ENCODE peak calls at places on chromosome 17, in nine cellular contexts. G, O, R, D, Z, C, E, F and Y are unnamed samples.

GRCh38 chr17:83191388-83192160 is 112.2 kb downstream of the METRNL start:
- DNase-seq in D (no peak), F (no peak), R (no peak), Z (no peak), O (no peak), G (no peak), C (no peak), E (peak), Y (no peak)

GRCh38 chr17:41498276-41498675 is 7.1 kb downstream of the KRT13 start:
- DNase-seq in Z (no peak), O (peak), G (no peak), C (no peak), R (no peak), F (no peak), E (no peak), D (no peak), Y (no peak)

GRCh38 chr17:51015145-51015558 is 105.5 kb downstream of the SPAG9 start:
- DNase-seq in E (no peak), G (no peak), C (no peak), D (no peak), O (no peak), F (no peak), Z (peak), R (no peak), Y (no peak)

GRCh38 chr17:1515640-1516402 is 591 bp downstream of the INPP5K start:
- DNase-seq in C (peak), D (peak), O (peak), R (peak), F (peak), G (peak), Z (peak), E (peak), Y (peak)

GRCh38 chr17:2981325-2981724 is 82.1 kb downstream of the OR1D5 start:
- DNase-seq in R (no peak), O (no peak), D (no peak), C (no peak), G (no peak), E (no peak), Z (no peak), F (no peak), Y (no peak)

GRCh38 chr17:40486513-40487370 is 14.7 kb downstream of the TNS4 start:
- DNase-seq in D (no peak), Z (peak), R (no peak), O (peak), G (no peak), E (no peak), F (no peak), C (no peak), Y (no peak)

GRCh38 chr17:31787857-31788570 is 71.0 kb downstream of the COPRS start:
- DNase-seq in E (peak), C (no peak), R (no peak), G (no peak), O (peak), F (no peak), Z (peak), D (no peak), Y (no peak)

GRCh38 chr17:32875904-32876413 is 965 bp downstream of the MYO1D start:
- DNase-seq in Z (no peak), R (no peak), C (no peak), G (no peak), E (no peak), D (no peak), F (no peak), O (no peak), Y (no peak)

GRCh38 chr17:29615492-29616299 is 7.0 kb downstream of the CORO6 start:
- DNase-seq in D (peak), Z (no peak), E (peak), F (peak), R (peak), C (peak), G (peak), O (peak), Y (peak)

GRCh38 chr17:64327201-64327930 is 63.3 kb downstream of the PECAM1 start:
- DNase-seq in D (no peak), R (no peak), C (no peak), Z (no peak), O (no peak), F (no peak), G (no peak), E (no peak), Y (no peak)

GRCh38 chr17:4956493-4957061 is 5.7 kb downstream of the ENO3 start:
- DNase-seq in G (no peak), E (no peak), F (peak), C (no peak), R (no peak), D (no peak), Z (no peak), O (no peak), Y (no peak)

GRCh38 chr17:17679748-17680147 is 1.5 kb upstream of the RAI1 start:
- DNase-seq in O (no peak), C (no peak), R (no peak), Z (no peak), G (no peak), D (no peak), F (no peak), E (no peak), Y (no peak)

GRCh38 chr17:17681744-17682292 is 560 bp downstream of the RAI1 start:
- DNase-seq in G (peak), R (peak), E (peak), D (peak), Z (no peak), F (peak), O (no peak), C (peak), Y (no peak)

GRCh38 chr17:17680477-17681186 is 626 bp upstream of the RAI1 start:
- DNase-seq in E (no peak), F (no peak), G (no peak), C (no peak), R (no peak), O (no peak), Z (no peak), D (no peak), Y (no peak)

GRCh38 chr17:17682293-17682736 is 1.1 kb downstream of the RAI1 start:
- DNase-seq in C (peak), G (peak), D (peak), F (peak), E (no peak), O (no peak), R (peak), Z (no peak), Y (peak)

GRCh38 chr17:17681187-17681743 is at the start of gene RAI1:
- DNase-seq in Z (no peak), O (peak), D (peak), E (peak), F (peak), G (peak), C (peak), R (peak), Y (peak)
- TF ChIP-seq CTCF in Z (peak), O (peak), D (peak), E (no peak), F (peak), G (peak), C (peak), R (peak), Y (no peak)

DNA sequence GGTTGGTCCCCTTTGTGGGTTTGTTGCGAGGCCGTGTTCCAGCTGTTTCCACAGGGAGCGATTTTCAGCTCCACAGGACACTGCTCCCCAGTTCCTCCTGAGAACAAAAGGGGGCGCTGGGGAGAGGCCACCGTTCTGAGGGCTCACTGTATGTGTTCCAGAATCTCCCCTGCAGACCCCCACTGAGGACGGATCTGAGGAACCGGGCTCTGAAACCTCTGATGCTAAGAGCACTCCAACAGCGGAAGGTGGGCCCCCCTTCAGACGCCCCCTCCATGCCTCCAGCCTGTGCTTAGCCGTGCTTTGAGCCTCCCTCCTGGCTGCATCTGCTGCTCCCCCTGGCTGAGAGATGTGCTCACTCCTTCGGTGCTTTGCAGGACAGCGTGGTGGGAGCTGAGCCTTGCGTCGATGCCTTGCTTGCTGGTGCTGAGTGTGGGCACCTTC is 27.3 kb upstream of the STH start:
- DNase-seq in D (no peak), E (no peak), G (no peak), C (no peak), R (no peak), O (no peak), F (no peak), Z (no peak), Y (no peak)
- TF ChIP-seq CTCF in D (peak), E (no peak), G (no peak), C (no peak), R (no peak), O (no peak), F (no peak), Z (no peak), Y (no peak)

GRCh38 chr17:7857724-7858486 is at the start of gene CYB5D1:
- DNase-seq in F (peak), D (peak), G (peak), O (peak), C (peak), E (peak), R (peak), Z (no peak), Y (peak)
- TF ChIP-seq CTCF in F (no peak), D (no peak), G (no peak), O (no peak), C (no peak), E (no peak), R (no peak), Z (no peak), Y (no peak)

GRCh38 chr17:66841328-66841727 is 6.4 kb downstream of the CACNG5 start:
- DNase-seq in C (no peak), D (no peak), F (no peak), Z (no peak), O (no peak), E (no peak), G (no peak), R (no peak), Y (no peak)
- TF ChIP-seq CTCF in C (no peak), D (no peak), F (no peak), Z (no peak), O (peak), E (no peak), G (no peak), R (no peak), Y (no peak)

GRCh38 chr17:20223808-20224328 is 214.7 kb downstream of the SPECC1 start:
- DNase-seq in F (no peak), D (no peak), E (no peak), Z (no peak), G (no peak), C (no peak), R (no peak), O (peak), Y (no peak)

GRCh38 chr17:20226814-20227482 is 217.8 kb downstream of the SPECC1 start:
- DNase-seq in O (peak), G (peak), C (peak), R (peak), F (peak), E (peak), D (peak), Z (peak), Y (peak)

GRCh38 chr17:20228410-20228809 is 219.3 kb downstream of the SPECC1 start:
- DNase-seq in R (no peak), E (no peak), G (no peak), D (no peak), F (no peak), C (no peak), Z (no peak), O (no peak), Y (no peak)

GRCh38 chr17:20224379-20224778 is 215.2 kb downstream of the SPECC1 start:
- DNase-seq in O (no peak), F (no peak), Z (no peak), D (no peak), R (no peak), C (no peak), E (no peak), G (no peak), Y (no peak)

DNA sequence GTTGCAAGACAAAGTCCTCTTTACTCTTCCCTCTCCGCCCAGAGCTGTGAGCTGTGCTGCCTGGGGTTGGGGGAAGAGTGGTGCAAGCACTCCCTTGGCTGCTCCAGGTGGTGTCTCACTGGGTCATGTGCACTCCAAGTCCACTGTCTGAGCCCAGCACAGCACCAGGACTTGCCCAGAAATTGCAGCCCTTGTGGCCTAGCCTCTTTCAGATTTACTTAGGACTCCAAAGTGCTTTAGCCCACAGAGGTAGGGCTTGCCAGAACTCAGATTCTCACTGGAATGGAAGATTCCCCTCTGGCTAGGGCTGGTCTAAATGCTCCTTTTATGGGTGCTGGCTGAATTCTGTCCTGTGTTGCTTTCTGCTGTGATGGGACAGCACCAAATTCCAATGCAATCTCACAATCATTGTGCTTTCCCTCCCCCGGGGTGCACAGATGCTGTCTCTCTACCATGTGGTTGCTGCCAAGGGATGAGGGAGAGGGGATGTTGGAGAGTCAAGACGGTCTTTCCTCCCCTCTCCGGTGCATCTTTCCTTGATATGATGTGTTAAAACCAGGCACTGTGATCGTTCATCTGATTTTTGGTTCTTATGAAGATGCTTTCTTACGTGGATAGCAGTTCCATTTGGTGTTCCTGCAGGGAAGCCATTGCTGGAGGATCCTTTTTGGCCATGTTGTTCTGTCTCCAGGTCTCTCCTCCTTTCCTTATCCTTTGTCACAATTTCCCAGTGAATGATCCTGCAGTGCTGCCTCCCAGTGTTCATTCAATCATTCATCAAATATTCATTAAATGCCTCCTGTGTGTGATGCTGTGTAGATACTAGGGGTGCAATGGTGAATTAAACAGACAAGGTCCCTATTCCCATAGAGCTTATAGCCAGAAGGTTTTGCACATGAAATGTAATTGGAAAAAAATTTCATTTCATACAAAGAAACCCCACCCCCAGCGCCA is 216.3 kb downstream of the SPECC1 start:
- DNase-seq in Z (no peak), G (no peak), D (no peak), O (no peak), E (no peak), F (no peak), C (no peak), R (peak), Y (no peak)
- TF ChIP-seq CTCF in Z (peak), G (no peak), D (no peak), O (peak), E (no peak), F (no peak), C (no peak), R (no peak), Y (no peak)

DNA sequence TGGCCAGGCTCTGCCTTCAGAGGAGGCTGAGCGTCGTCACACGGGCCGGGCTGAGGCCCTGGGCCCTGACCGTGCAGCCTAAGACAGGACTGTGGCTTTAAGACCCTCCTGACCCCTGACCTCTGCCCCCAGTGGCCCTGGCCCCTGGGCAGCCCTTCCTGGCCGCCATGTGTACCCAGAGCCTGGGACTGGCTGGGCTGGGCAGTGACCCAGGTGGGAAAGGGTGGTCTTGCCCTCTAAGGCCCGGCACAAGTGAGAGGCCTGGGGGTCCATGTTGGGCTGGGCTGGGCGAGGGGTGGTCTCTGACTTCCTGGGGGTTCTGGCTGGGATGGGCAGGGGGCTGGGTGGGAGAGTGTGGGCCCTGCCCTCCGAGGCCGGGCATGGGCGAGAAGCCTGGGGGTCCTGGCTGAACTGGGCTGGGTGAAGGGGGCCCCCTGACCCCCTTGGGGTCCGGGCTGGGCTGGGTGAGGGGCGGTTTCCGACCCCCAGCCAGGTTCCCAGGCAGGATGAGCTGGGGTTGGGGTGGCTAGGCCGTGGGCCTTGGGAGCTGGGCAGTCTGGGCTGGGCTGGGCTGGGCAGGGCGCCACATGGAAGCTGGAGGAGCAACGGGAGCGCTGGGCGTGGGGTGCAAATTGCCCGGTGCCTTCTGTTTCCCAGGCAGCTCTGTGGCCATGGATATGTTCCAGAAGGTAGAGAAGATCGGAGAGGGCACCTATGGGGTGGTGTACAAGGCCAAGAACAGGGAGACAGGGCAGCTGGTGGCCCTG is at the start of gene CDK3:
- DNase-seq in D (no peak), C (no peak), F (no peak), E (no peak), G (peak), O (no peak), R (no peak), Z (no peak), Y (no peak)
- TF ChIP-seq CTCF in D (no peak), C (no peak), F (no peak), E (no peak), G (no peak), O (no peak), R (peak), Z (no peak), Y (no peak)

GRCh38 chr17:74875155-74875969 is 2.6 kb upstream of the FDXR start:
- DNase-seq in D (no peak), O (no peak), G (no peak), C (no peak), F (no peak), R (no peak), Z (no peak), E (no peak), Y (no peak)

GRCh38 chr17:74873874-74874614 is 1.2 kb upstream of the FDXR start:
- DNase-seq in E (no peak), G (no peak), C (no peak), F (no peak), R (peak), Z (no peak), O (no peak), D (no peak), Y (no peak)

GRCh38 chr17:74875970-74876593 is 3.3 kb upstream of the FDXR start:
- DNase-seq in D (no peak), E (no peak), F (no peak), G (no peak), R (no peak), Z (no peak), C (no peak), O (no peak), Y (no peak)

GRCh38 chr17:74873036-74873873 is 461 bp upstream of the FDXR start:
- DNase-seq in C (peak), G (peak), F (peak), O (peak), E (peak), D (peak), Z (peak), R (peak), Y (peak)

GRCh38 chr17:74874615-74875037 is 1.8 kb upstream of the FDXR start:
- DNase-seq in Z (no peak), O (no peak), C (no peak), D (no peak), F (no peak), G (no peak), R (no peak), E (no peak), Y (no peak)
- TF ChIP-seq CTCF in Z (no peak), O (no peak), C (no peak), D (no peak), F (no peak), G (no peak), R (no peak), E (no peak), Y (no peak)

DNA sequence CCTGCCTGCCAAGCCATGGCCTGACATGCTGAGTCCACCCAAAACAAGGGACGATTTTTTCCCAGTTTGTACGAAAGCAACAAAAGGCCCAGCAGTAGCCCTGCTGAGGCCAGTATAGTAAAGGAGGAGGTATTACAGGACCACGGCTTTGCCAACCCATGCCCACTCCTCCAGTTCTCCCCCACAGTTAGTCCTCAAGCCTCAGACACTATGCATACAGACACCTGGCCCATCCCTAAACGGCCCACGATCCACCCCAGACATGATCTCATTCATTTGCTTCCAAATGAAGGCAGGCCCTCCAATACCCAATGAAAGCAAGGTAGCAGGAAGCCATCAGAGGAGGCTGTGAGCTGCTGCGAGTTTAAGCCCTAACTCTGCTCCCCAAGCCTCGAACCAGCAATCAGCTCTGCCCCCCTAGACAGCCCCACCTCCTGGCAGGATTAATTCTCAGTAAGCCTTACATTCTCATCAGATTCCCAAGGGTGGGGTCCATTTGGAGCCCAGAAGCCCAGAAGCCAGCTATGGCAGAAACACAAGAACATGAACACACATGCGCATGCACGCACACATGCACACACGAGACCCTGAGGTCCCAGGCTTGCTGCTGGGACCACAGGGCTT is 4.9 kb downstream of the HDAC5 start:
- DNase-seq in D (no peak), O (no peak), C (no peak), Z (no peak), G (no peak), E (no peak), R (no peak), F (no peak), Y (no peak)
- TF ChIP-seq CTCF in D (no peak), O (no peak), C (no peak), Z (no peak), G (no peak), E (no peak), R (no peak), F (no peak), Y (no peak)

GRCh38 chr17:77772461-77772897 is 186.0 kb upstream of the TNRC6C start:
- DNase-seq in C (peak), Z (peak), E (no peak), O (no peak), G (peak), R (peak), D (peak), F (peak), Y (peak)
- TF ChIP-seq CTCF in C (peak), Z (peak), E (no peak), O (peak), G (peak), R (peak), D (peak), F (peak), Y (no peak)